ENCODE peak calls at places on chromosome 5, in eight cellular contexts. E is Ammon's horn; T is fibroblast of mammary gland; D is uterus; L is AG09309; Q is cardiac fibroblast; O is activated CD8-positive, alpha-beta memory T cell treated with anti-CD3 and anti-CD28 coated beads for 4 hours; K is brain microvascular endothelial cell. B is an unnamed sample.

GRCh38 chr5:149388498-149389190 is 9.6 kb upstream of the IL17B start:
- DNase-seq in Q (no peak), L (no peak), E (no peak), K (no peak), O (no peak), D (no peak), T (no peak), B (no peak)

GRCh38 chr5:152378730-152379129 is 26.3 kb downstream of the NMUR2 start:
- DNase-seq in K (no peak), D (no peak), O (no peak), Q (no peak), T (peak; percentile 5), L (no peak), E (no peak), B (no peak)

GRCh38 chr5:65059681-65060598 is 291.2 kb downstream of the CWC27 start:
- DNase-seq in T (peak; percentile 52), L (peak; percentile 49), D (no peak), E (no peak), K (peak; percentile 42), O (no peak), Q (peak; percentile 80), B (peak; percentile 31)

GRCh38 chr5:158553195-158553945 is 546.3 kb downstream of the EBF1 start:
- DNase-seq in D (peak; percentile 55), E (no peak), L (peak; percentile 40), T (peak; percentile 93), O (no peak), Q (no peak), K (no peak), B (no peak)

GRCh38 chr5:77970891-77971290 is 194.8 kb upstream of the TBCA start:
- DNase-seq in T (no peak), L (no peak), O (no peak), E (no peak), D (no peak), K (no peak), Q (no peak), B (no peak)

GRCh38 chr5:24368121-24368520 is 276.7 kb downstream of the CDH10 start:
- DNase-seq in Q (no peak), K (no peak), O (no peak), E (no peak), D (no peak), T (no peak), L (no peak), B (no peak)

GRCh38 chr5:95664204-95664786 is 17.7 kb downstream of the RFESD start:
- DNase-seq in D (no peak), T (peak; percentile 48), L (no peak), K (no peak), Q (peak; percentile 69), O (no peak), E (peak; percentile 56), B (peak; percentile 50)

GRCh38 chr5:159442210-159442850 is 112.0 kb upstream of the IL12B start:
- DNase-seq in Q (no peak), E (no peak), O (no peak), L (no peak), K (no peak), T (no peak), D (no peak), B (peak; percentile 18)

GRCh38 chr5:15074651-15075050 is 203.1 kb upstream of the ANKH start:
- DNase-seq in T (no peak), O (no peak), K (no peak), D (no peak), Q (peak; percentile 3), E (no peak), L (no peak), B (no peak)